ENCODE peak calls at places on chromosome 15, in ten cellular contexts. I is retina, P is C1 segment of cervical spinal cord, H is hypothalamus, C is upper lobe of right lung, G is memory B cell, M is natural killer cell, R is OCI-LY7, T is fibroblast of villous mesenchyme, V is mucosa of descending colon. Z is an unnamed sample.

GRCh38 chr15:91099616-91100560 is at the start of gene SV2B:
- DNase-seq in R (no peak), P (peak), H (no peak), T (peak), V (peak), C (no peak), M (peak), I (peak), G (peak), Z (peak)

GRCh38 chr15:62521396-62521795 is 356.3 kb upstream of the C2CD4B start:
- DNase-seq in T (no peak), C (no peak), M (no peak), V (no peak), P (no peak), H (no peak), I (no peak), G (no peak), R (no peak), Z (no peak)

GRCh38 chr15:55515991-55516776 is 8.2 kb upstream of the DNAAF4 start:
- DNase-seq in C (no peak), R (no peak), G (no peak), M (no peak), V (no peak), T (no peak), H (no peak), P (no peak), I (no peak), Z (no peak)

GRCh38 chr15:68471552-68471951 is 39.6 kb upstream of the ITGA11 start:
- DNase-seq in V (no peak), I (no peak), M (no peak), G (no peak), P (no peak), C (no peak), T (peak), H (no peak), R (no peak), Z (no peak)

GRCh38 chr15:70102827-70103226 is 5.1 kb upstream of the TLE3 start:
- DNase-seq in P (no peak), R (no peak), C (no peak), V (no peak), G (no peak), M (no peak), H (no peak), I (no peak), T (no peak), Z (no peak)

GRCh38 chr15:59074607-59075006 is 30.3 kb upstream of the CCNB2 start:
- DNase-seq in P (no peak), G (no peak), V (no peak), M (no peak), I (no peak), C (no peak), H (no peak), R (no peak), T (no peak), Z (no peak)

GRCh38 chr15:57196865-57197264 is 179.4 kb upstream of the CGNL1 start:
- DNase-seq in G (no peak), P (no peak), T (peak), M (no peak), R (no peak), V (no peak), H (no peak), I (no peak), C (no peak), Z (no peak)

GRCh38 chr15:41659855-41660234 is 360 bp upstream of the MGA start:
- DNase-seq in R (no peak), T (peak), H (no peak), M (no peak), I (no peak), C (no peak), G (no peak), P (no peak), V (no peak), Z (no peak)

GRCh38 chr15:90231028-90232017 is 2.4 kb downstream of the CIB1 start:
- DNase-seq in I (no peak), M (peak), V (peak), P (peak), C (peak), R (peak), T (no peak), H (no peak), G (peak), Z (no peak)

GRCh38 chr15:71654714-71655174 is 155.6 kb upstream of the NR2E3 start:
- DNase-seq in C (no peak), M (no peak), H (no peak), P (no peak), G (no peak), I (no peak), V (no peak), T (no peak), R (no peak), Z (no peak)

GRCh38 chr15:85151861-85152260 is 170.2 kb downstream of the PDE8A start:
- DNase-seq in I (no peak), R (no peak), C (no peak), H (no peak), G (no peak), V (no peak), P (no peak), M (no peak), T (no peak), Z (no peak)

GRCh38 chr15:78565951-78566774 is 843 bp downstream of the CHRNA5 start:
- DNase-seq in P (no peak), I (peak), C (no peak), M (no peak), R (no peak), V (no peak), T (peak), H (no peak), G (no peak), Z (peak)

GRCh38 chr15:68666120-68666811 is 87.5 kb downstream of the CORO2B start:
- DNase-seq in T (no peak), M (no peak), G (no peak), C (no peak), I (no peak), H (no peak), P (no peak), V (no peak), R (peak), Z (no peak)

GRCh38 chr15:57327985-57328471 is 48.3 kb upstream of the CGNL1 start:
- DNase-seq in R (no peak), G (no peak), I (no peak), H (no peak), V (no peak), C (no peak), T (peak), M (no peak), P (no peak), Z (no peak)

GRCh38 chr15:60731583-60732130 is 252.7 kb upstream of the ICE2 start:
- DNase-seq in C (no peak), P (no peak), G (no peak), V (no peak), T (peak), H (no peak), R (no peak), M (no peak), I (no peak), Z (no peak)

GRCh38 chr15:38904298-38904697 is 339.7 kb upstream of the RASGRP1 start:
- DNase-seq in C (no peak), H (no peak), P (no peak), R (no peak), V (no peak), M (no peak), I (no peak), T (no peak), G (no peak), Z (no peak)

GRCh38 chr15:70113304-70113700 is 15.6 kb upstream of the TLE3 start:
- DNase-seq in R (no peak), P (no peak), C (peak), T (no peak), I (no peak), H (no peak), G (no peak), M (no peak), V (no peak), Z (no peak)

GRCh38 chr15:45099549-45100165 is 14.3 kb downstream of the DUOX2 start:
- DNase-seq in M (no peak), C (peak), H (no peak), V (no peak), G (no peak), P (no peak), I (no peak), R (no peak), T (no peak), Z (no peak)

GRCh38 chr15:61753018-61753710 is 307.1 kb downstream of the VPS13C start:
- DNase-seq in G (no peak), C (no peak), T (no peak), H (no peak), M (no peak), V (no peak), I (no peak), P (no peak), R (no peak), Z (no peak)

GRCh38 chr15:58260911-58261267 is 122.7 kb downstream of the AQP9 start:
- DNase-seq in H (no peak), P (no peak), M (no peak), V (no peak), T (peak), G (no peak), C (no peak), R (no peak), I (no peak), Z (no peak)

GRCh38 chr15:58136731-58137130 is 1.4 kb upstream of the AQP9 start:
- DNase-seq in I (no peak), G (no peak), V (no peak), T (no peak), H (no peak), P (no peak), R (no peak), M (no peak), C (no peak), Z (no peak)

GRCh38 chr15:93072011-93072410 is 17.0 kb downstream of the RGMA start:
- DNase-seq in R (no peak), C (no peak), I (no peak), G (no peak), T (peak), H (no peak), V (no peak), M (no peak), P (no peak), Z (no peak)

GRCh38 chr15:33737687-33738606 is 230.3 kb upstream of the CHRM5 start:
- DNase-seq in H (no peak), R (peak), T (peak), V (peak), I (peak), P (peak), C (no peak), M (no peak), G (peak), Z (no peak)

GRCh38 chr15:20672469-20672868 is 130.9 kb upstream of the GOLGA6L6 start:
- DNase-seq in P (no peak), T (no peak), R (no peak), G (no peak), M (no peak), V (no peak), H (no peak), I (no peak), C (no peak), Z (no peak)

GRCh38 chr15:81292516-81293001 is 31.4 kb downstream of the STARD5 start:
- DNase-seq in P (no peak), V (peak), C (no peak), H (no peak), I (no peak), M (no peak), T (no peak), R (peak), G (peak), Z (no peak)

GRCh38 chr15:51322622-51323296 is 15.6 kb downstream of the CYP19A1 start:
- DNase-seq in H (no peak), C (peak), T (no peak), P (no peak), V (no peak), M (no peak), R (no peak), I (no peak), G (no peak), Z (no peak)

GRCh38 chr15:64050281-64051092 is 4.2 kb upstream of the DAPK2 start:
- DNase-seq in V (peak), G (no peak), T (no peak), I (no peak), R (no peak), M (no peak), H (no peak), P (no peak), C (peak), Z (no peak)

GRCh38 chr15:46892621-46893160 is 824.6 kb upstream of the SEMA6D start:
- DNase-seq in P (no peak), T (peak), G (no peak), M (no peak), C (no peak), I (no peak), R (no peak), H (no peak), V (no peak), Z (no peak)

GRCh38 chr15:56953790-56954189 is 35.3 kb downstream of the TCF12 start:
- DNase-seq in C (no peak), P (no peak), H (no peak), T (no peak), I (no peak), M (no peak), V (no peak), R (no peak), G (no peak), Z (no peak)

GRCh38 chr15:95663156-95663831 is 667.2 kb upstream of the NR2F2 start:
- DNase-seq in H (no peak), P (no peak), T (peak), V (no peak), R (no peak), M (no peak), G (no peak), I (no peak), C (no peak), Z (no peak)

GRCh38 chr15:60605879-60606304 is 127.0 kb upstream of the ICE2 start:
- DNase-seq in P (no peak), R (no peak), C (no peak), T (peak), M (no peak), H (no peak), G (no peak), V (no peak), I (peak), Z (no peak)

GRCh38 chr15:57329582-57330367 is 46.5 kb upstream of the CGNL1 start:
- DNase-seq in M (no peak), I (no peak), P (no peak), R (no peak), C (no peak), H (no peak), G (no peak), V (no peak), T (no peak), Z (no peak)